ENCODE peak calls at places on chromosomes 13 and 19, in nine cellular contexts. N is thyroid gland, D is stomach, F is osteocyte, P is OCI-LY7, Q is mammary epithelial cell, E is AG04450, L is type B pancreatic cell, W is fibroblast of pulmonary artery. S is an unnamed sample.

GRCh38 chr13:43100667-43101066 is 77.3 kb downstream of the DNAJC15 start:
- DNase-seq in F (no peak), D (no peak), E (no peak), N (no peak), P (no peak), L (no peak), Q (no peak), W (no peak), S (no peak)

GRCh38 chr19:48650974-48651681 is 5.1 kb upstream of the CA11 start:
- DNase-seq in L (no peak), D (no peak), N (no peak), Q (no peak), P (no peak), E (no peak), F (no peak), W (no peak), S (no peak)

GRCh38 chr13:39876258-39876657 is 220.8 kb downstream of the COG6 start:
- DNase-seq in Q (peak), E (peak), D (no peak), L (no peak), N (no peak), P (no peak), W (peak), F (no peak), S (no peak)

GRCh38 chr19:532578-533484 is 1.3 kb downstream of the CDC34 start:
- DNase-seq in L (no peak), P (peak), Q (peak), E (no peak), N (peak), F (no peak), D (peak), W (peak), S (peak)

GRCh38 chr19:41431426-41432386 is 4.5 kb upstream of the B3GNT8 start:
- DNase-seq in D (no peak), W (peak), F (no peak), P (no peak), L (no peak), E (no peak), N (peak), Q (peak), S (peak)

GRCh38 chr13:28035146-28035782 is 46.8 kb upstream of the URAD start:
- DNase-seq in N (no peak), D (no peak), W (no peak), F (no peak), P (no peak), E (no peak), L (no peak), Q (peak), S (no peak)

GRCh38 chr19:5960005-5961001 is 17.6 kb downstream of the RANBP3 start:
- DNase-seq in L (no peak), P (no peak), F (no peak), D (no peak), N (peak), E (no peak), Q (no peak), W (no peak), S (no peak)

GRCh38 chr13:52850396-52851152 is 2.1 kb upstream of the PCDH8 start:
- DNase-seq in P (no peak), W (peak), N (peak), Q (peak), L (peak), D (peak), E (no peak), F (peak), S (peak)

GRCh38 chr19:54873990-54874389 is at the start of gene FCAR:
- DNase-seq in F (no peak), N (no peak), W (no peak), E (no peak), L (no peak), Q (no peak), P (no peak), D (no peak), S (no peak)

GRCh38 chr19:24029941-24030636 is 56.9 kb upstream of the ZNF254 start:
- DNase-seq in F (no peak), N (no peak), Q (no peak), P (peak), E (no peak), W (no peak), L (no peak), D (no peak), S (no peak)

GRCh38 chr19:3687774-3688706 is 12.2 kb downstream of the PIP5K1C start:
- DNase-seq in W (no peak), D (peak), Q (peak), P (peak), E (no peak), F (peak), N (peak), L (no peak), S (peak)

GRCh38 chr13:25756916-25757315 is 294.9 kb downstream of the SHISA2 start:
- DNase-seq in W (no peak), P (no peak), D (no peak), N (no peak), Q (no peak), F (no peak), L (no peak), E (no peak), S (no peak)

GRCh38 chr19:879711-880438 is 13.1 kb downstream of the MED16 start:
- DNase-seq in E (no peak), L (no peak), W (no peak), F (no peak), Q (no peak), N (no peak), P (no peak), D (no peak), S (no peak)

GRCh38 chr19:49339364-49340068 is 4.3 kb downstream of the CD37 start:
- DNase-seq in L (peak), F (no peak), W (peak), Q (peak), D (peak), N (peak), E (peak), P (no peak), S (peak)

GRCh38 chr13:42123600-42123999 is 75.2 kb downstream of the DGKH start:
- DNase-seq in E (no peak), Q (no peak), D (no peak), P (no peak), L (no peak), W (no peak), N (no peak), F (no peak), S (no peak)

GRCh38 chr13:38135590-38135989 is 214.1 kb upstream of the UFM1 start:
- DNase-seq in N (no peak), L (no peak), E (no peak), D (no peak), P (no peak), F (no peak), W (no peak), Q (no peak), S (no peak)
- TF ChIP-seq CTCF in N (no peak), L (no peak), E (no peak), D (no peak), P (no peak), F (no peak), W (no peak), Q (no peak), S (no peak)

GRCh38 chr19:46367434-46367833 is 20.5 kb downstream of the PPP5C start:
- DNase-seq in F (no peak), P (no peak), Q (no peak), W (no peak), D (no peak), N (no peak), L (no peak), E (no peak), S (no peak)
- TF ChIP-seq CTCF in F (no peak), P (no peak), Q (no peak), W (no peak), D (no peak), N (no peak), L (no peak), E (no peak), S (no peak)

GRCh38 chr19:34677386-34678084 is at the start of gene ZNF302:
- DNase-seq in E (peak), F (peak), L (peak), N (peak), W (peak), D (peak), Q (peak), P (peak), S (peak)

GRCh38 chr19:34678085-34678412 is 571 bp downstream of the ZNF302 start:
- DNase-seq in D (no peak), L (no peak), W (no peak), E (no peak), P (no peak), Q (no peak), N (no peak), F (no peak), S (no peak)

GRCh38 chr19:34678421-34678820 is 943 bp downstream of the ZNF302 start:
- DNase-seq in D (no peak), Q (no peak), E (no peak), P (no peak), N (no peak), L (no peak), W (no peak), F (no peak), S (no peak)

GRCh38 chr19:34675919-34676318 is 1.0 kb downstream of the SCGB2B2 start:
- DNase-seq in Q (no peak), E (no peak), L (no peak), N (no peak), W (no peak), F (no peak), D (no peak), P (no peak), S (no peak)

DNA sequence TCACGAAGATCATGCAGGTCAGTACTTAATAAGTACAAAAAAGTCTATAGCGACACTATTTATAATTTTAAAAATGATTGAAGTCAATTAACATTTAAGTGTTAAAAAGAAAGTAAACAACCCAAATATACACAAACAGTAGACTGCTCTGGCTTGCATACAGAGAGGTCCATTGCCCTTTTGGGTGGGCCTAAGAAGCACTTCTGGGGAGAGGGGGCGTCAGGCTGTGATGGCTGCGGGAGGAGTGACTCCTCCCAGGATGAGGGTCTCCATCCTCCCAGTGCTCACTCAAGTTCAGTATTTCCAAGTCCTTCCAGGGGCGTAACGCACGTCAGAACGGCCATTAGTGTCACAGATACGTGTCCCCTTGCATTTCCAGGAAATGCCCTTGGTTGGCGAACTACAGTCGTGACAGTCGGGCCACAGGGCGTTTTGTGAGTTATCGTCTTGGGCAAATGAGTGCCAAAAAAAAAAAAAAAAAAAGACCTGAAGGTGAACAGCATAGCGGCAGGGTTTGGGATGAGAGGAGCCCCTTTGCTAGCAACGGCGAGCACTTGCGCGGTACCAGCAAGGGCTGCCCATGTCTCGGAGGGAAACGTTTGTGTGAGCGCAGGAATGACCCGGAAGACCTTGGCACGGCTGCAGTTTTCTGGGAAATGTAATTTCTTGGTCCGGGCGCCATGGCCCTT is at the start of gene SCGB2B2:
- DNase-seq in W (no peak), F (no peak), D (no peak), P (peak), E (no peak), L (no peak), Q (no peak), N (peak), S (peak)
- TF ChIP-seq CTCF in W (no peak), F (peak), D (no peak), P (no peak), E (peak), L (peak), Q (no peak), N (no peak), S (no peak)

GRCh38 chr19:10364644-10365043 is 15.7 kb downstream of the TYK2 start:
- DNase-seq in N (no peak), Q (no peak), E (no peak), F (no peak), W (no peak), L (no peak), P (no peak), D (no peak), S (no peak)
- TF ChIP-seq CTCF in N (no peak), Q (no peak), E (no peak), F (no peak), W (no peak), L (no peak), P (no peak), D (no peak), S (no peak)

GRCh38 chr19:2168619-2169424 is 5.1 kb downstream of the DOT1L start:
- DNase-seq in N (peak), E (peak), Q (peak), L (peak), W (peak), D (peak), F (peak), P (no peak), S (peak)
- TF ChIP-seq CTCF in N (no peak), E (no peak), Q (no peak), L (no peak), W (no peak), D (no peak), F (no peak), P (no peak), S (peak)